ENCODE peak calls at places on chromosome X, in five cellular contexts. One of them, this sample, is unnamed. For H3K4me1, the result is how much of the 10 kb centered on the place peaks cover.

GRCh38 chrX:54824195-54824594 is 16.6 kb downstream of the MAGED2 start:
- DNase-seq in body of pancreas: no peak
- DNase-seq in esophagus squamous epithelium: no peak
- DNase-seq in uterus: no peak
- DNase-seq in heart left ventricle: no peak
- DNase-seq in this sample: no peak

GRCh38 chrX:49184294-49185061 is 1.7 kb downstream of the PRICKLE3 start:
- DNase-seq in body of pancreas: peak
- DNase-seq in esophagus squamous epithelium: no peak
- DNase-seq in uterus: peak
- DNase-seq in heart left ventricle: peak
- DNase-seq in this sample: peak

GRCh38 chrX:130385520-130385919 is at the start of gene GPR119:
- DNase-seq in body of pancreas: peak
- DNase-seq in esophagus squamous epithelium: no peak
- DNase-seq in uterus: no peak
- DNase-seq in heart left ventricle: no peak
- DNase-seq in this sample: no peak

GRCh38 chrX:48715066-48715465 is 18.5 kb downstream of the SUV39H1 start:
- DNase-seq in body of pancreas: no peak
- DNase-seq in esophagus squamous epithelium: no peak
- DNase-seq in uterus: no peak
- DNase-seq in heart left ventricle: no peak
- DNase-seq in this sample: no peak

GRCh38 chrX:110665636-110666035 is 130.0 kb downstream of the CHRDL1 start:
- DNase-seq in body of pancreas: peak
- DNase-seq in esophagus squamous epithelium: no peak
- DNase-seq in uterus: no peak
- DNase-seq in heart left ventricle: peak
- DNase-seq in this sample: peak

GRCh38 chrX:106035064-106035463 is 3.5 kb downstream of the SERPINA7 start:
- DNase-seq in body of pancreas: no peak
- DNase-seq in esophagus squamous epithelium: no peak
- DNase-seq in uterus: no peak
- DNase-seq in heart left ventricle: no peak
- DNase-seq in this sample: no peak

GRCh38 chrX:67543818-67544217 is at the start of gene AR:
- DNase-seq in body of pancreas: peak
- DNase-seq in esophagus squamous epithelium: no peak
- DNase-seq in uterus: peak
- DNase-seq in heart left ventricle: peak
- DNase-seq in this sample: peak

GRCh38 chrX:16712825-16713155 is 321 bp upstream of the CTPS2 start:
- DNase-seq in body of pancreas: no peak
- DNase-seq in esophagus squamous epithelium: no peak
- DNase-seq in uterus: peak
- DNase-seq in heart left ventricle: no peak
- DNase-seq in this sample: no peak

GRCh38 chrX:125203379-125203736 is 116.3 kb upstream of the TEX13C start:
- DNase-seq in body of pancreas: no peak
- DNase-seq in esophagus squamous epithelium: no peak
- DNase-seq in uterus: no peak
- DNase-seq in heart left ventricle: no peak
- DNase-seq in this sample: no peak

GRCh38 chrX:47637546-47638195 is 7.9 kb upstream of the CFP start:
- DNase-seq in body of pancreas: peak
- DNase-seq in esophagus squamous epithelium: no peak
- DNase-seq in uterus: no peak
- DNase-seq in heart left ventricle: peak
- DNase-seq in this sample: peak

GRCh38 chrX:45952030-45952429 is 593.2 kb downstream of the ZNF674 start:
- DNase-seq in body of pancreas: no peak
- DNase-seq in esophagus squamous epithelium: no peak
- DNase-seq in uterus: no peak
- DNase-seq in heart left ventricle: no peak
- DNase-seq in this sample: no peak

GRCh38 chrX:150765237-150765636 is 72.0 kb downstream of the MTMR1 start:
- DNase-seq in body of pancreas: no peak
- DNase-seq in esophagus squamous epithelium: no peak
- DNase-seq in uterus: no peak
- DNase-seq in heart left ventricle: no peak
- DNase-seq in this sample: no peak

GRCh38 chrX:53003111-53003510 is 44.8 kb upstream of the FAM156A start:
- DNase-seq in body of pancreas: no peak
- DNase-seq in esophagus squamous epithelium: no peak
- DNase-seq in uterus: no peak
- DNase-seq in heart left ventricle: no peak
- DNase-seq in this sample: no peak

GRCh38 chrX:124534530-124534929 is 188.2 kb downstream of the SH2D1A start:
- DNase-seq in body of pancreas: no peak
- DNase-seq in esophagus squamous epithelium: no peak
- DNase-seq in uterus: no peak
- DNase-seq in heart left ventricle: no peak
- DNase-seq in this sample: no peak

GRCh38 chrX:151505796-151506195 is 57.7 kb upstream of the PASD1 start:
- DNase-seq in body of pancreas: no peak
- DNase-seq in esophagus squamous epithelium: no peak
- DNase-seq in uterus: no peak
- DNase-seq in heart left ventricle: peak
- DNase-seq in this sample: no peak

GRCh38 chrX:130130990-130131389 is 20.7 kb upstream of the ELF4 start:
- DNase-seq in body of pancreas: no peak
- DNase-seq in esophagus squamous epithelium: no peak
- DNase-seq in uterus: no peak
- DNase-seq in heart left ventricle: no peak
- DNase-seq in this sample: no peak

GRCh38 chrX:108018659-108019381 is 26.0 kb upstream of the VSIG1 start:
- DNase-seq in body of pancreas: no peak
- DNase-seq in esophagus squamous epithelium: no peak
- DNase-seq in uterus: no peak
- DNase-seq in heart left ventricle: no peak
- DNase-seq in this sample: no peak

DNA sequence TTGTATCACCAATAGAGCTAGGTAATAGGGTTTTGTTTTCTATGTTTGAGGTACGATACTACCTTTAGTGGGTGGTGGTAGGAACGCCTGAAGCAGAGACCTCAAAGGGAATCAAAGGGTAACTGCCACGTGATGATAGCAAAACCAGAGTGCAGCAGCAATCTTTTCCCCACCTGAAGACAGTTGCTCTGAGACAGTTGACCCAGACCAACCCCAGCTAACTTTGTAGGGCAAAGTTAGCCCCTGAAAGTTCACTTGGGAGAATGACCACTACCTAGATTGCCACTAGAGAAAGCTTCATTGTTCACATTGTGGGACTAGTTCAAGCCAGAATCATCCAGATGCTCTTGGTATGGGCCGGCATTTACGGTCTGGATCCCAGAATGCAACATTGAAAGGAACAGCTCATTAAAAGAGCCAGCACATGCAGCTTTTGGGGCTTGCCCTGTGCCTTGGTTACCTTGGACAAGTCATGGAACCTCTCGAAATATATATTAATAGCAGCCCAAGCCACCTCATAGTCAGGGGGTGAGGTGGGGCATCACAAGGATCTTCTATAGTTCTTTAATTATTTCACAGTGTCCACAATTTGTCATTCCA is 4.0 kb downstream of the SEPTIN6 start:
- DNase-seq in body of pancreas: no peak
- DNase-seq in esophagus squamous epithelium: no peak
- DNase-seq in uterus: no peak
- DNase-seq in heart left ventricle: no peak
- DNase-seq in this sample: no peak
- H3K4me1 ChIP-seq in body of pancreas: under half
- H3K4me1 ChIP-seq in esophagus squamous epithelium: under half
- H3K4me1 ChIP-seq in uterus: under half
- H3K4me1 ChIP-seq in heart left ventricle: under half
- H3K4me1 ChIP-seq in this sample: under half

DNA sequence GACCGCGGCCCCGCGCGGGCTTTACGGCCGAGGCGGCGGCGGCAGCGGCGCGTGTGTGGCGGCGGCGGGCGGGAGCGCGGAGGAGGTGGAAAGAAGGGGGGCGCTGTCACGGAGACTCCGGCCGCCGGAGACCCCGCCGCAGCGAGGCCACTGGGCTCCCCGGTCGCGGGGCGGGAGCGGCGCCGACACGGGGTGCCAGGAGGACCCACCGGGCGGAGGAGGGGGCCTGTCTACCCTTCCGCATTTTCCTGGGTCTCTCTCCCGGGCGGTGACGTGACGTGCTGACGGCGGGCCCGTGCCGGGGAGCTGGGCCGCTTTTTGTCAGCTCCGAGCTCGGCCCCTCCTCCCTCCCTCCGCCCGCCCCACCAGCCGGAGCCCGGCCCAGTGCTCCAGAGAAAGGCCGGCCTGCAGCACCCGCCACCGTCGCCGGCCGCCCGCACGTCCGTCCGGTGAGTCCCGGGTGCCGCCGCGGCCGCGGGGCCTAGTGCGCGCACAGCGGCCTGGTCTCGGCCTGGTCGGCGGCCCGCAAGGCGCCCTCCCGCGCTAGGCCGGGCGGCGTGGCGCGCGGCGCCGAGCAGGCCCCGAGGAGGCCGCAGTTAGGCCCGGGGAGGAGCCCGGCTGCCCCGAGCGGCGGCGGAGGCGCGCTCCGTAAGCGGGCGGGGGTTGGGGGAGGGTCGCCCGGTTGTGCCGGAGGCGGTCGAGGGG is at the start of gene ZFX:
- DNase-seq in body of pancreas: peak
- DNase-seq in esophagus squamous epithelium: peak
- DNase-seq in uterus: peak
- DNase-seq in heart left ventricle: peak
- DNase-seq in this sample: peak
- TF ChIP-seq POLR2A in body of pancreas: peak
- TF ChIP-seq POLR2A in esophagus squamous epithelium: no peak
- TF ChIP-seq POLR2A in uterus: peak
- TF ChIP-seq POLR2A in heart left ventricle: no peak
- TF ChIP-seq POLR2A in this sample: peak

GRCh38 chrX:21993265-21993664 is 38.9 kb upstream of the PHEX start:
- DNase-seq in body of pancreas: peak
- DNase-seq in esophagus squamous epithelium: no peak
- DNase-seq in uterus: no peak
- DNase-seq in heart left ventricle: peak
- DNase-seq in this sample: no peak
- H3K4me1 ChIP-seq in body of pancreas: under half
- H3K4me1 ChIP-seq in esophagus squamous epithelium: under half
- H3K4me1 ChIP-seq in uterus: under half
- H3K4me1 ChIP-seq in heart left ventricle: under half
- H3K4me1 ChIP-seq in this sample: under half

GRCh38 chrX:102958794-102959193 is 21.7 kb downstream of the RAB40AL start:
- DNase-seq in body of pancreas: peak
- DNase-seq in esophagus squamous epithelium: no peak
- DNase-seq in uterus: no peak
- DNase-seq in heart left ventricle: no peak
- DNase-seq in this sample: no peak
- TF ChIP-seq POLR2A in body of pancreas: no peak
- TF ChIP-seq POLR2A in esophagus squamous epithelium: no peak
- TF ChIP-seq POLR2A in uterus: no peak
- TF ChIP-seq POLR2A in heart left ventricle: no peak
- TF ChIP-seq POLR2A in this sample: no peak

GRCh38 chrX:40080896-40081678 is 16.7 kb downstream of the BCOR start:
- DNase-seq in body of pancreas: no peak
- DNase-seq in esophagus squamous epithelium: no peak
- DNase-seq in uterus: no peak
- DNase-seq in heart left ventricle: no peak
- DNase-seq in this sample: no peak
- H3K4me1 ChIP-seq in body of pancreas: half or more
- H3K4me1 ChIP-seq in esophagus squamous epithelium: under half
- H3K4me1 ChIP-seq in uterus: under half
- H3K4me1 ChIP-seq in heart left ventricle: half or more
- H3K4me1 ChIP-seq in this sample: under half

This sample was measured in thyroid gland.